ENCODE peak calls at places on chromosomes 2 and 18, in four cellular contexts. R, X, Y and Q are unnamed samples.

GRCh38 chr18:7576685-7577084 is 9.6 kb downstream of the PTPRM start:
- DNase-seq in R (no peak), X (no peak), Y (no peak), Q (no peak)

GRCh38 chr2:38648107-38648761 is 17.7 kb upstream of the GALM start:
- DNase-seq in X (no peak), Y (peak), R (no peak), Q (no peak)

GRCh38 chr2:201628545-201628944 is 14.8 kb downstream of the TMEM237 start:
- DNase-seq in R (no peak), X (no peak), Y (no peak), Q (no peak)

GRCh38 chr2:190524928-190525327 is 9.6 kb downstream of the NEMP2 start:
- DNase-seq in Y (no peak), R (no peak), X (no peak), Q (no peak)

GRCh38 chr2:42086500-42086953 is 38.7 kb downstream of the PKDCC start:
- DNase-seq in X (no peak), R (no peak), Y (peak), Q (no peak)

GRCh38 chr2:132652501-132652900 is 17.5 kb downstream of the LYPD1 start:
- DNase-seq in X (no peak), Y (no peak), R (no peak), Q (no peak)

GRCh38 chr2:56671973-56672569 is 488.3 kb downstream of the CCDC85A start:
- DNase-seq in Y (no peak), R (no peak), X (no peak), Q (no peak)

GRCh38 chr2:239040152-239040761 is 192.4 kb downstream of the TWIST2 start:
- DNase-seq in R (no peak), X (no peak), Y (no peak), Q (no peak)

GRCh38 chr2:223563462-223563861 is 38.7 kb downstream of the SCG2 start:
- DNase-seq in Y (no peak), R (peak), X (no peak), Q (no peak)

GRCh38 chr2:207472343-207473202 is 57.2 kb upstream of the CREB1 start:
- DNase-seq in Y (no peak), X (no peak), R (no peak), Q (no peak)

GRCh38 chr2:81987370-81987769 is 1682.8 kb upstream of the LRRTM1 start:
- DNase-seq in X (no peak), R (no peak), Y (no peak), Q (no peak)

GRCh38 chr2:54603357-54603756 is 120.1 kb upstream of the EML6 start:
- DNase-seq in R (no peak), Y (no peak), X (no peak), Q (no peak)

GRCh38 chr2:36949845-36950244 is 16.5 kb downstream of the STRN start:
- DNase-seq in Y (no peak), X (no peak), R (no peak), Q (no peak)